ENCODE peak calls at places on chromosomes 2 and 18, in nine cellular contexts. S is ovary, R is body of pancreas, Q is upper lobe of left lung, B is H1, H is uterus, D is stomach, E is IMR-90, I is adrenal gland. V is an unnamed sample. For H3K9me3 and H3K4me1, the result is how much of the 10 kb centered on the place peaks cover.

GRCh38 chr2:148122788-148123187 is 101.9 kb downstream of the MBD5 start:
- DNase-seq in I (no peak), Q (no peak), R (no peak), H (no peak), S (no peak), D (no peak), E (peak), B (no peak), V (no peak)

GRCh38 chr2:127451981-127452380 is 33.8 kb downstream of the PROC start:
- DNase-seq in B (no peak), Q (no peak), H (no peak), I (no peak), S (no peak), D (no peak), E (peak), R (no peak), V (no peak)

GRCh38 chr2:201127570-201127969 is 11.6 kb downstream of the CFLAR start:
- DNase-seq in R (no peak), E (peak), H (no peak), D (no peak), I (peak), B (no peak), S (no peak), Q (peak), V (no peak)

GRCh38 chr2:11578081-11578948 is 44.5 kb downstream of the GREB1 start:
- DNase-seq in E (no peak), I (no peak), D (no peak), H (no peak), S (peak), Q (no peak), B (no peak), R (no peak), V (no peak)

GRCh38 chr2:230496891-230497290 is 80.9 kb downstream of the SP100 start:
- DNase-seq in H (no peak), Q (no peak), E (no peak), D (no peak), I (no peak), B (no peak), S (no peak), R (no peak), V (no peak)

GRCh38 chr2:193895226-193895625 is 1700.5 kb upstream of the TMEFF2 start:
- DNase-seq in B (no peak), H (no peak), E (no peak), Q (no peak), I (no peak), S (no peak), D (no peak), R (no peak), V (no peak)

GRCh38 chr2:27407798-27408491 is 1.4 kb downstream of the PPM1G start:
- DNase-seq in Q (no peak), B (peak), S (no peak), R (peak), H (no peak), D (no peak), I (no peak), E (peak), V (no peak)

GRCh38 chr2:97951155-97951670 is 44.5 kb downstream of the TMEM131 start:
- DNase-seq in Q (no peak), B (no peak), E (peak), R (no peak), D (no peak), H (no peak), S (no peak), I (no peak), V (no peak)

GRCh38 chr2:30706534-30707303 is 100.5 kb downstream of the CAPN13 start:
- DNase-seq in D (peak), B (peak), I (peak), Q (peak), S (peak), H (peak), R (peak), E (peak), V (peak)

GRCh38 chr2:1747065-1747941 is 3.0 kb upstream of the PXDN start:
- DNase-seq in Q (no peak), R (no peak), I (peak), S (no peak), D (no peak), H (no peak), B (no peak), E (no peak), V (no peak)

GRCh38 chr18:63427566-63427965 is 5.3 kb upstream of the VPS4B start:
- DNase-seq in B (no peak), D (no peak), E (no peak), H (no peak), S (no peak), Q (no peak), I (no peak), R (no peak), V (no peak)

GRCh38 chr2:219362524-219363164 is 25.1 kb downstream of the DNPEP start:
- DNase-seq in E (peak), B (no peak), S (no peak), R (peak), D (no peak), H (no peak), I (peak), Q (peak), V (peak)

GRCh38 chr2:188485496-188485895 is 193.8 kb downstream of the GULP1 start:
- DNase-seq in R (no peak), D (no peak), H (no peak), E (peak), S (no peak), B (no peak), Q (no peak), I (no peak), V (no peak)

GRCh38 chr2:240431663-240432424 is 3.6 kb upstream of the GPC1 start:
- DNase-seq in H (no peak), D (peak), I (peak), S (peak), R (peak), E (no peak), Q (peak), B (peak), V (peak)

DNA sequence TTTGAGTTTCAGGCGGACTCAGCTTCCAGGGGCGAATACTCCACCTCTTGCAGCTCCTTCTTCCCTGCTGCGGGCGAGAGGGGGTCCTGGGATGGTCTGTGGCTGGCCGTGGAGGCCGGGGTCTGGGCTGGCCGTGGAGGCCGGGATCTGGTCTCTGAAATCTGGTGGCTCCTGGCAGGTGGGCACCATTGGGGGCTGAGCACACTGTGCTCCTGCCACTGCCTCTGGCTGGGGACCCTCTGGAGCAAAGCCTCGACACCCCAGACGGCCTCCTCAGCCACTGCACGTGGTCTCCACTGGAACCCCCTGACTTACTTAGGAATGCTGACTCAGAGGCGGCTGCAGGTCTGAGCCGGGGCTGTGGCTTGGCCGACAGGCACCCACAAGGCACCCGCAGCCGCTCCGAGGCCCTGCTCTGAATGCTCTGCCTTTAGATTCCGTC is 100.1 kb upstream of the ALKAL2 start:
- DNase-seq in I (no peak), B (no peak), D (no peak), R (no peak), E (no peak), Q (no peak), S (no peak), H (no peak), V (no peak)
- H3K9me3 ChIP-seq in I (under half), B (under half), D (under half), R (under half), E (under half), Q (under half), S (under half), H (under half), V (under half)

DNA sequence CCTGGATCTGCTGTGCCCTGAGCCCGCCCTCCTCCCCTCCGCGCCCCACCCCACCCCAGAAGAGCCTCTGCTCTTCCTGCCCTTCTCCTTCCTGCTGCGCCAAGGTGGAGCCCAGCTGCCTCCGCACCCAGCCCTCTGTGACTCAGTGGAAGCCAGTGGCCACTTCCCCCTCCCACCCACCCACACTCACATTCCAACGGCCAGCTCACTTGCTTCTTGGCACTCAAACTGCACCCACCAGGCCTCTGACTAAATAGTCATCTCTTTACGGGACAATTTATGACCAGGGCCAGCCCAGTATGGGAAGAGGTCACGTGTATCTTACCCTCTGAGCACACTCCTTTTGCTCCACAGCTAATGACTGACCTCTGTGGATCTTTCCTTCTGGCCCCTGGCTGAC is 150.4 kb upstream of the SLC1A4 start:
- DNase-seq in R (peak), I (no peak), S (no peak), D (no peak), E (peak), Q (peak), B (no peak), H (no peak), V (peak)
- H3K4me1 ChIP-seq in R (under half), I (under half), S (under half), D (under half), E (under half), Q (under half), B (under half), H (under half), V (under half)

DNA sequence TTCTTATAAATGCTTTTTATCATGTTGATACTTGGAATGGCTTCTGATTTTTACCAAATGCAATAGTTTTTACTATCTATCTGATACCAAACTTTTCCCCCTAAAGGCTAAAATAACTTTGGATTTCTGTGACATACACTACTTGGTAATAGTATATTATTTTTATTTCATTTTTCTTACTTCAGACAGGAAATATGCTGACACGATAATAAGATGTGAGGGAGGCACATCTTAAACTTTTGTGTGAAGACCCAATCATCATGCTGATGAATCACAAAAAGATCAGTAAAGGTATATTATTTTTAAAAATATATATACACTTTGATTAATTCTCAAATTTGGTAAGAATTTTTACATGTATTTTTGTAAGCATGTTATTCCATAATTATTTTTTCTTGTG is 122.8 kb downstream of the TGIF1 start:
- DNase-seq in E (no peak), H (no peak), S (no peak), Q (no peak), R (no peak), D (no peak), I (no peak), B (no peak), V (no peak)
- TF ChIP-seq POLR2A in E (no peak), H (no peak), S (no peak), Q (no peak), R (no peak), D (no peak), I (no peak), B (no peak), V (no peak)

GRCh38 chr2:21103274-21103891 is 20.4 kb upstream of the TDRD15 start:
- DNase-seq in S (no peak), D (no peak), B (no peak), I (no peak), Q (no peak), R (no peak), E (no peak), H (no peak), V (no peak)

GRCh38 chr2:21099281-21099907 is 24.4 kb upstream of the TDRD15 start:
- DNase-seq in E (no peak), R (no peak), S (no peak), D (no peak), H (no peak), I (no peak), Q (no peak), B (no peak), V (no peak)

GRCh38 chr2:21098294-21098693 is 25.5 kb upstream of the TDRD15 start:
- DNase-seq in E (no peak), H (no peak), I (no peak), R (no peak), Q (no peak), B (no peak), S (no peak), D (no peak), V (no peak)

GRCh38 chr2:21104030-21104660 is 19.6 kb upstream of the TDRD15 start:
- DNase-seq in S (no peak), H (no peak), B (no peak), E (no peak), Q (no peak), I (no peak), D (no peak), R (no peak), V (no peak)

DNA sequence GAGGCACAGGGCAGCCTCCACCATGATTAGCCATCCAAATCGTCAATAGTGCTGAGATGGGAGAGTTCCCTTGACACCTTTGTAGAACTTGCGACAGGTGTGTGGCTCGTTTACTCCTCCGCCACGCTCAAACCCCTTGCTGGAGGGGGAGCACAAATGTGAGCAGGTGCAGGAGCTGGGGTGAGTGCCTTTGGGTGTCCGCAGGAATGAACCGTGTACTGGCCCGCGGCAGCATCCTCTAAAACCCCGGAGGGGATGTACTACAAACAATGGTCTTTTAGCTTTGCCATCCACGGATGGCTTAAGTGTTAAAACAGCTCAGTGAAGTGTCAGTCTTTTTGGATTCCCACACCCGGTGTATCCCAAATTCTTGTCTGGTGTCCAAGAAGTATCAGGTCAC is 21.4 kb upstream of the TDRD15 start:
- DNase-seq in R (no peak), S (no peak), H (no peak), D (no peak), B (no peak), Q (no peak), I (no peak), E (no peak), V (no peak)
- H3K9me3 ChIP-seq in R (under half), S (under half), H (under half), D (under half), B (under half), Q (under half), I (under half), E (under half), V (under half)

GRCh38 chr2:165791811-165792454 is 2.1 kb downstream of the GALNT3 start:
- DNase-seq in S (no peak), E (peak), D (no peak), B (no peak), R (no peak), H (no peak), I (no peak), Q (no peak), V (no peak)
- H3K4me1 ChIP-seq in S (under half), E (under half), D (under half), B (under half), R (under half), H (under half), I (under half), Q (under half), V (under half)

GRCh38 chr2:85761946-85762345 is 8.2 kb downstream of the ATOH8 start:
- DNase-seq in Q (no peak), R (no peak), S (no peak), I (no peak), D (no peak), E (no peak), B (no peak), H (no peak), V (no peak)

GRCh38 chr2:85761512-85761944 is 7.7 kb downstream of the ATOH8 start:
- DNase-seq in D (no peak), I (no peak), H (no peak), S (no peak), B (no peak), E (no peak), R (no peak), Q (no peak), V (no peak)

GRCh38 chr2:85763831-85764230 is 10.0 kb downstream of the ATOH8 start:
- DNase-seq in B (no peak), H (no peak), S (no peak), I (no peak), D (no peak), Q (no peak), E (no peak), R (no peak), V (peak)

GRCh38 chr2:85765081-85765731 is 11.4 kb downstream of the ATOH8 start:
- DNase-seq in E (no peak), H (no peak), Q (no peak), R (peak), D (no peak), S (no peak), B (peak), I (no peak), V (peak)

GRCh38 chr2:85763132-85763531 is 9.3 kb downstream of the ATOH8 start:
- DNase-seq in H (no peak), B (no peak), D (no peak), R (no peak), Q (no peak), I (no peak), S (no peak), E (no peak), V (no peak)
- TF ChIP-seq POLR2A in H (no peak), B (no peak), D (no peak), R (no peak), Q (no peak), I (no peak), S (no peak), E (no peak), V (no peak)

V was measured in heart left ventricle.